ENCODE peak calls at places on chromosomes 16 and 17, in ten cellular contexts. J is left lung; Q is NCI-H2107; S is osteoblast; C is HEK293T; Z is CD4-positive, alpha-beta T cell; I is stimulated activated CD8-positive, alpha-beta memory T cell treated with anti-CD3 and anti-CD28 coated beads, Interleukin-2, amount 100 ng/mL, for 48 hours; N is NCI-H1092 treated with DMSO at 0.1 percent for 48 hours; F is A549; W is choroid plexus epithelial cell. U is an unnamed sample.

GRCh38 chr16:61237804-61238485 is 798.3 kb downstream of the CDH8 start:
- DNase-seq in J (no peak), Q (no peak), N (no peak), C (no peak), W (no peak), F (no peak), Z (no peak), S (no peak), I (no peak), U (no peak)

GRCh38 chr17:35486920-35487727 is 38.6 kb upstream of the SLFN13 start:
- DNase-seq in S (peak), F (peak), C (no peak), I (peak), Q (no peak), N (no peak), J (peak), Z (peak), W (peak), U (peak)

GRCh38 chr16:85751665-85752501 is 987 bp upstream of the C16orf74 start:
- DNase-seq in S (peak), J (no peak), Z (no peak), F (no peak), C (no peak), W (no peak), Q (no peak), I (no peak), N (no peak), U (no peak)

GRCh38 chr16:48637039-48637438 is 27.1 kb upstream of the N4BP1 start:
- DNase-seq in N (no peak), J (no peak), C (no peak), W (no peak), I (no peak), S (no peak), Q (no peak), F (no peak), Z (no peak), U (no peak)

GRCh38 chr17:74960739-74961342 is 11.7 kb downstream of the HID1 start:
- DNase-seq in S (peak), Q (no peak), I (peak), Z (no peak), W (peak), N (no peak), J (peak), F (peak), C (peak), U (no peak)

GRCh38 chr17:56894859-56895455 is 18.9 kb downstream of the TRIM25 start:
- DNase-seq in C (no peak), Q (no peak), S (no peak), J (no peak), N (no peak), W (no peak), I (no peak), Z (no peak), F (no peak), U (no peak)

GRCh38 chr17:31900877-31901276 is 631 bp downstream of the UTP6 start:
- DNase-seq in C (peak), Q (no peak), F (peak), J (no peak), I (no peak), Z (no peak), S (peak), W (peak), N (no peak), U (peak)

GRCh38 chr16:85690469-85691064 is 1.8 kb upstream of the GINS2 start:
- DNase-seq in C (no peak), I (no peak), S (peak), J (no peak), Z (no peak), W (peak), Q (no peak), F (no peak), N (peak), U (no peak)

U was measured in LoVo.